ENCODE peak calls at places on chromosomes 2 and 18, in five cellular contexts. A is A172, G is EL, M is putamen, Y is IMR-90. H is an unnamed sample.

GRCh38 chr2:214960677-214961076 is 151.2 kb upstream of the BARD1 start:
- DNase-seq in A (no peak), G (peak), M (no peak), Y (peak), H (no peak)

GRCh38 chr2:207483477-207483876 is 46.3 kb upstream of the CREB1 start:
- DNase-seq in A (no peak), G (peak), M (no peak), Y (peak), H (no peak)

GRCh38 chr2:235001237-235002133 is 49.7 kb downstream of the SH3BP4 start:
- DNase-seq in A (no peak), G (no peak), M (no peak), Y (no peak), H (no peak)

GRCh38 chr18:35804377-35804776 is 168.1 kb upstream of the RMP24 start:
- DNase-seq in A (peak), G (no peak), M (no peak), Y (no peak), H (no peak)

GRCh38 chr2:12769492-12770105 is 52.9 kb downstream of the TRIB2 start:
- DNase-seq in A (no peak), G (no peak), M (no peak), Y (peak), H (no peak)

GRCh38 chr2:203650860-203651613 is 55.4 kb upstream of the CD28 start:
- DNase-seq in A (peak), G (peak), M (peak), Y (peak), H (no peak)

GRCh38 chr2:60530660-60531276 is 22.7 kb downstream of the BCL11A start:
- DNase-seq in A (no peak), G (no peak), M (no peak), Y (no peak), H (no peak)

GRCh38 chr2:70926042-70926441 is 9.7 kb upstream of the ATP6V1B1 start:
- DNase-seq in A (no peak), G (no peak), M (no peak), Y (no peak), H (no peak)

GRCh38 chr2:164599954-164600589 is 21.2 kb downstream of the GRB14 start:
- DNase-seq in A (peak), G (peak), M (no peak), Y (peak), H (no peak)

GRCh38 chr2:135674453-135674852 is 67.2 kb upstream of the UBXN4 start:
- DNase-seq in A (no peak), G (no peak), M (no peak), Y (no peak), H (no peak)

GRCh38 chr2:239293450-239294430 is 107.1 kb downstream of the HDAC4 start:
- DNase-seq in A (no peak), G (no peak), M (no peak), Y (no peak), H (peak)

GRCh38 chr2:8545676-8546318 is 136.1 kb upstream of the ID2 start:
- DNase-seq in A (no peak), G (no peak), M (no peak), Y (no peak), H (no peak)

GRCh38 chr2:98869272-98869641 is 66.8 kb downstream of the CRACDL start:
- DNase-seq in A (peak), G (no peak), M (no peak), Y (no peak), H (no peak)

GRCh38 chr2:137986268-137986667 is 22.0 kb downstream of the HNMT start:
- DNase-seq in A (no peak), G (no peak), M (no peak), Y (no peak), H (no peak)

GRCh38 chr2:63287961-63288360 is 237.3 kb downstream of the OTX1 start:
- DNase-seq in A (no peak), G (no peak), M (no peak), Y (no peak), H (no peak)

GRCh38 chr2:179235463-179236108 is 29.0 kb downstream of the SESTD1 start:
- DNase-seq in A (no peak), G (peak), M (no peak), Y (peak), H (no peak)

GRCh38 chr2:174191342-174191886 is 56.9 kb downstream of the OLA1 start:
- DNase-seq in A (no peak), G (no peak), M (no peak), Y (no peak), H (no peak)

GRCh38 chr18:74613390-74613789 is 15.7 kb downstream of the ZNF407 start:
- DNase-seq in A (no peak), G (no peak), M (peak), Y (no peak), H (no peak)

GRCh38 chr2:1863386-1863785 is 119.1 kb upstream of the PXDN start:
- DNase-seq in A (no peak), G (no peak), M (no peak), Y (no peak), H (no peak)

GRCh38 chr2:112004246-112004645 is 50.8 kb upstream of the TMEM87B start:
- DNase-seq in A (no peak), G (no peak), M (peak), Y (peak), H (no peak)

GRCh38 chr2:206756816-206757215 is 8.3 kb downstream of the MDH1B start:
- DNase-seq in A (no peak), G (no peak), M (no peak), Y (no peak), H (no peak)

GRCh38 chr2:153145470-153145869 is 333.1 kb downstream of the RPRM start:
- DNase-seq in A (no peak), G (no peak), M (no peak), Y (no peak), H (no peak)

GRCh38 chr18:2913398-2914005 is 66.7 kb downstream of the EMILIN2 start:
- DNase-seq in A (no peak), G (no peak), M (no peak), Y (no peak), H (no peak)

GRCh38 chr2:177554365-177554764 is 161.8 kb downstream of the AGPS start:
- DNase-seq in A (no peak), G (peak), M (no peak), Y (no peak), H (no peak)

GRCh38 chr2:150698016-150698661 is 210.7 kb upstream of the RND3 start:
- DNase-seq in A (no peak), G (peak), M (no peak), Y (peak), H (no peak)

GRCh38 chr18:12657849-12658829 is at the start of gene SPIRE1:
- DNase-seq in A (peak), G (peak), M (peak), Y (peak), H (peak)

GRCh38 chr2:7844414-7844961 is 837.4 kb upstream of the ID2 start:
- DNase-seq in A (no peak), G (no peak), M (no peak), Y (no peak), H (no peak)

GRCh38 chr2:137937778-137938177 is 26.5 kb upstream of the HNMT start:
- DNase-seq in A (peak), G (no peak), M (no peak), Y (no peak), H (no peak)

GRCh38 chr2:25043241-25043867 is 1.5 kb downstream of the EFR3B start:
- DNase-seq in A (peak), G (peak), M (no peak), Y (peak), H (peak)

GRCh38 chr2:201235865-201236811 is 24.2 kb upstream of the CASP8 start:
- DNase-seq in A (peak), G (peak), M (peak), Y (peak), H (peak)

GRCh38 chr2:115162454-115163293 is 720.2 kb downstream of the DPP10 start:
- DNase-seq in A (no peak), G (no peak), M (no peak), Y (no peak), H (no peak)

GRCh38 chr2:228763600-228763999 is 507.5 kb downstream of the PID1 start:
- DNase-seq in A (no peak), G (no peak), M (no peak), Y (no peak), H (no peak)

GRCh38 chr2:29014811-29015414 is 33.8 kb downstream of the TOGARAM2 start:
- DNase-seq in A (peak), G (peak), M (no peak), Y (peak), H (peak)

GRCh38 chr2:46844034-46844433 is 71.6 kb downstream of the MCFD2 start:
- DNase-seq in A (no peak), G (no peak), M (no peak), Y (no peak), H (no peak)

H was measured in activated CD4-positive, alpha-beta memory T cell treated with anti-CD3 and anti-CD28 coated beads for 36 hours.